ENCODE peak calls at places on chromosomes 3 and 15, in four cellular contexts. One of them, this sample, is unnamed.

GRCh38 chr3:141860086-141860669 is 16.3 kb upstream of the ATP1B3 start:
- DNase-seq in effector CD4-positive, alpha-beta T cell: no peak
- DNase-seq in frontal cortex: no peak
- DNase-seq in B cell: no peak
- DNase-seq in this sample: no peak

GRCh38 chr3:196789773-196790419 is 50.2 kb downstream of the PAK2 start:
- DNase-seq in effector CD4-positive, alpha-beta T cell: no peak
- DNase-seq in B cell: no peak
- DNase-seq in frontal cortex: no peak
- DNase-seq in this sample: no peak

GRCh38 chr15:90585863-90586262 is 56.1 kb downstream of the CRTC3 start:
- DNase-seq in B cell: no peak
- DNase-seq in frontal cortex: no peak
- DNase-seq in effector CD4-positive, alpha-beta T cell: no peak
- DNase-seq in this sample: no peak

GRCh38 chr3:48564022-48564421 is 441 bp upstream of the UCN2 start:
- DNase-seq in B cell: peak
- DNase-seq in effector CD4-positive, alpha-beta T cell: no peak
- DNase-seq in frontal cortex: peak
- DNase-seq in this sample: no peak

GRCh38 chr15:45714501-45715488 is 80.0 kb downstream of the SQOR start:
- DNase-seq in effector CD4-positive, alpha-beta T cell: peak
- DNase-seq in frontal cortex: no peak
- DNase-seq in B cell: no peak
- DNase-seq in this sample: peak

GRCh38 chr3:150544726-150545125 is 1.6 kb downstream of the SERP1 start:
- DNase-seq in effector CD4-positive, alpha-beta T cell: no peak
- DNase-seq in frontal cortex: no peak
- DNase-seq in B cell: no peak
- DNase-seq in this sample: no peak

GRCh38 chr15:61660579-61660978 is 399.7 kb downstream of the VPS13C start:
- DNase-seq in B cell: no peak
- DNase-seq in frontal cortex: no peak
- DNase-seq in effector CD4-positive, alpha-beta T cell: no peak
- DNase-seq in this sample: no peak

GRCh38 chr3:63279000-63279366 is 875 bp downstream of the SYNPR start:
- DNase-seq in effector CD4-positive, alpha-beta T cell: no peak
- DNase-seq in B cell: no peak
- DNase-seq in frontal cortex: peak
- DNase-seq in this sample: peak

GRCh38 chr15:28181386-28181785 is 82.3 kb upstream of the OCA2 start:
- DNase-seq in frontal cortex: no peak
- DNase-seq in effector CD4-positive, alpha-beta T cell: no peak
- DNase-seq in B cell: no peak
- DNase-seq in this sample: no peak

GRCh38 chr3:106251160-106251892 is 382.5 kb upstream of the CBLB start:
- DNase-seq in effector CD4-positive, alpha-beta T cell: no peak
- DNase-seq in frontal cortex: no peak
- DNase-seq in B cell: no peak
- DNase-seq in this sample: no peak

GRCh38 chr3:86168512-86168911 is 822.4 kb downstream of the VGLL3 start:
- DNase-seq in effector CD4-positive, alpha-beta T cell: no peak
- DNase-seq in B cell: no peak
- DNase-seq in frontal cortex: no peak
- DNase-seq in this sample: no peak

GRCh38 chr3:115388825-115389224 is 234.5 kb upstream of the GAP43 start:
- DNase-seq in frontal cortex: no peak
- DNase-seq in effector CD4-positive, alpha-beta T cell: no peak
- DNase-seq in B cell: no peak
- DNase-seq in this sample: no peak

GRCh38 chr15:98568382-98569017 is 79.8 kb upstream of the IGF1R start:
- DNase-seq in effector CD4-positive, alpha-beta T cell: no peak
- DNase-seq in frontal cortex: no peak
- DNase-seq in B cell: no peak
- DNase-seq in this sample: no peak

This sample was measured in HEK293T.